ENCODE peak calls at places on chromosomes 7 and 10, in ten cellular contexts. F, Z, O, Q, V, T, I, P, M and A are unnamed samples.

GRCh38 chr10:126536148-126536547 is 134.3 kb downstream of the C10orf90 start:
- DNase-seq in Z (no peak), M (no peak), O (no peak), V (no peak), T (no peak), P (no peak), F (peak), Q (no peak), I (no peak), A (no peak)

GRCh38 chr7:92251181-92251580 is 5.4 kb downstream of the ANKIB1 start:
- DNase-seq in F (no peak), T (no peak), P (no peak), Q (no peak), M (no peak), Z (no peak), V (no peak), I (no peak), O (no peak), A (no peak)

GRCh38 chr10:20257422-20257821 is 441.2 kb downstream of the PLXDC2 start:
- DNase-seq in F (no peak), I (no peak), P (peak), Q (no peak), O (no peak), V (no peak), T (no peak), M (no peak), Z (no peak), A (no peak)

GRCh38 chr10:22945934-22946673 is 18.3 kb downstream of the ARMC3 start:
- DNase-seq in T (no peak), Q (no peak), P (no peak), Z (no peak), M (no peak), I (peak), F (no peak), O (no peak), V (no peak), A (no peak)

GRCh38 chr7:42076870-42077269 is 160.1 kb downstream of the GLI3 start:
- DNase-seq in Z (no peak), M (no peak), V (no peak), T (no peak), O (no peak), P (no peak), Q (no peak), I (no peak), F (no peak), A (no peak)

GRCh38 chr10:96345250-96345649 is 13.6 kb downstream of the OPALIN start:
- DNase-seq in T (no peak), Z (no peak), O (no peak), M (peak), Q (no peak), F (no peak), V (no peak), P (no peak), I (no peak), A (no peak)

GRCh38 chr10:103645141-103646054 is 151.9 kb downstream of the NEURL1 start:
- DNase-seq in Z (peak), M (no peak), O (peak), Q (no peak), F (peak), I (no peak), T (peak), P (no peak), V (peak), A (peak)

GRCh38 chr7:95209778-95210177 is 114.6 kb downstream of the PON1 start:
- DNase-seq in F (no peak), Q (no peak), O (no peak), M (no peak), Z (peak), V (no peak), T (no peak), P (no peak), I (no peak), A (no peak)

GRCh38 chr7:33742521-33742920 is 162.8 kb upstream of the BMPER start:
- DNase-seq in I (no peak), O (no peak), V (no peak), Z (no peak), M (no peak), F (peak), T (no peak), Q (no peak), P (no peak), A (no peak)

GRCh38 chr10:125694874-125695273 is 11.9 kb upstream of the TEX36 start:
- DNase-seq in Q (no peak), F (peak), Z (peak), M (no peak), O (peak), P (no peak), T (no peak), V (peak), I (no peak), A (no peak)

GRCh38 chr10:6204341-6205191 is 1.8 kb downstream of the PFKFB3 start:
- DNase-seq in M (no peak), P (no peak), Z (peak), V (no peak), Q (peak), F (peak), O (peak), I (no peak), T (peak), A (peak)

GRCh38 chr7:50304158-50304910 is at the start of gene IKZF1:
- DNase-seq in I (no peak), M (peak), P (peak), O (no peak), Z (no peak), Q (peak), T (peak), F (peak), V (no peak), A (peak)

GRCh38 chr10:25113231-25114035 is 61.4 kb upstream of the GPR158 start:
- DNase-seq in F (peak), P (peak), I (no peak), O (peak), Q (peak), V (peak), Z (peak), T (peak), M (peak), A (peak)

GRCh38 chr10:1195828-1196227 is 139.6 kb downstream of the WDR37 start:
- DNase-seq in T (no peak), V (no peak), O (no peak), F (no peak), I (no peak), M (peak), Z (no peak), P (no peak), Q (no peak), A (no peak)

GRCh38 chr10:111098679-111099437 is 22.0 kb downstream of the ADRA2A start:
- DNase-seq in F (peak), V (no peak), P (no peak), Q (no peak), T (no peak), O (peak), I (no peak), Z (no peak), M (no peak), A (peak)

GRCh38 chr10:88185830-88186229 is 322.4 kb downstream of the PTEN start:
- DNase-seq in Z (no peak), I (no peak), T (no peak), V (no peak), M (no peak), P (no peak), O (no peak), Q (no peak), F (no peak), A (no peak)

GRCh38 chr10:99008106-99008505 is 227.5 kb downstream of the HPSE2 start:
- DNase-seq in I (no peak), M (no peak), F (no peak), Q (no peak), O (peak), V (no peak), Z (no peak), T (no peak), P (no peak), A (no peak)

GRCh38 chr10:119347181-119347974 is 140.0 kb downstream of the GRK5 start:
- DNase-seq in Z (no peak), Q (no peak), O (no peak), V (no peak), T (peak), F (no peak), P (no peak), M (no peak), I (no peak), A (no peak)

GRCh38 chr7:134701272-134701671 is 54.6 kb downstream of the BPGM start:
- DNase-seq in I (no peak), O (peak), M (no peak), Q (peak), V (no peak), P (peak), T (no peak), Z (no peak), F (peak), A (no peak)

GRCh38 chr10:35546824-35547225 is 58.3 kb upstream of the GJD4 start:
- DNase-seq in Q (no peak), F (peak), Z (peak), I (no peak), M (no peak), V (no peak), O (peak), T (no peak), P (no peak), A (no peak)

GRCh38 chr7:55132890-55133551 is 114.2 kb downstream of the EGFR start:
- DNase-seq in M (no peak), Z (peak), O (peak), T (no peak), Q (no peak), V (peak), I (no peak), P (no peak), F (peak), A (no peak)

GRCh38 chr7:154182361-154182760 is 130.2 kb downstream of the DPP6 start:
- DNase-seq in T (no peak), Z (no peak), O (no peak), V (no peak), P (no peak), I (no peak), M (no peak), F (no peak), Q (no peak), A (no peak)

GRCh38 chr7:63070696-63071095 is 928.0 kb upstream of the ZNF722 start:
- DNase-seq in O (no peak), T (no peak), Z (no peak), V (no peak), P (no peak), Q (no peak), I (no peak), M (no peak), F (no peak), A (no peak)

GRCh38 chr7:21572331-21572730 is 29.5 kb downstream of the DNAH11 start:
- DNase-seq in Z (no peak), I (no peak), O (no peak), M (no peak), T (no peak), Q (no peak), P (no peak), F (no peak), V (no peak), A (no peak)

GRCh38 chr10:15169555-15170407 is 1.3 kb upstream of the NMT2 start:
- DNase-seq in T (no peak), P (no peak), F (no peak), V (no peak), I (no peak), M (no peak), O (no peak), Z (no peak), Q (no peak), A (no peak)

GRCh38 chr7:79713281-79713680 is 259.8 kb upstream of the MAGI2 start:
- DNase-seq in Z (no peak), F (no peak), I (no peak), P (no peak), T (no peak), O (no peak), M (no peak), Q (no peak), V (no peak), A (no peak)

GRCh38 chr7:157271315-157271990 is 65.4 kb upstream of the DNAJB6 start:
- DNase-seq in Z (peak), M (no peak), F (peak), O (peak), Q (peak), T (no peak), I (no peak), P (no peak), V (no peak), A (no peak)

GRCh38 chr7:157020514-157021070 is 10.1 kb upstream of the MNX1 start:
- DNase-seq in V (no peak), M (no peak), Z (no peak), T (no peak), I (no peak), Q (peak), P (no peak), F (no peak), O (no peak), A (no peak)

GRCh38 chr10:19570991-19571390 is 245.2 kb upstream of the PLXDC2 start:
- DNase-seq in I (no peak), T (no peak), F (no peak), O (no peak), P (no peak), V (no peak), Z (no peak), M (no peak), Q (no peak), A (no peak)

GRCh38 chr7:87476179-87476557 is 688 bp upstream of the ABCB4 start:
- DNase-seq in V (no peak), P (no peak), F (no peak), Q (no peak), O (no peak), T (no peak), M (no peak), Z (no peak), I (no peak), A (no peak)

GRCh38 chr7:111735661-111736323 is 173.5 kb upstream of the IMMP2L start:
- DNase-seq in F (peak), Q (peak), O (peak), P (peak), V (peak), T (no peak), Z (peak), M (peak), I (no peak), A (no peak)

GRCh38 chr10:21526952-21527633 is 1.6 kb upstream of the SKIDA1 start:
- DNase-seq in O (no peak), F (peak), V (no peak), M (peak), T (peak), I (no peak), Z (peak), Q (peak), P (peak), A (peak)

GRCh38 chr10:21526184-21526951 is 886 bp upstream of the SKIDA1 start:
- DNase-seq in Q (peak), P (peak), Z (peak), F (peak), I (no peak), T (peak), M (peak), O (peak), V (no peak), A (peak)

GRCh38 chr10:76026931-76027330 is 595.5 kb downstream of the LRMDA start:
- DNase-seq in Z (no peak), V (no peak), O (no peak), Q (no peak), M (no peak), P (no peak), I (no peak), T (no peak), F (no peak), A (no peak)

GRCh38 chr7:96952974-96953391 is 52.4 kb upstream of the DLX6 start:
- DNase-seq in T (no peak), Q (no peak), Z (peak), V (no peak), O (peak), M (no peak), I (no peak), P (no peak), F (peak), A (no peak)

GRCh38 chr7:50450691-50451051 is 521 bp upstream of the FIGNL1 start:
- DNase-seq in I (no peak), M (peak), Q (peak), O (no peak), Z (no peak), P (no peak), V (no peak), F (no peak), T (peak), A (peak)

GRCh38 chr10:71819479-71819878 is 31.6 kb downstream of the PSAP start:
- DNase-seq in T (no peak), V (no peak), I (no peak), F (no peak), Q (no peak), P (no peak), O (no peak), M (no peak), Z (no peak), A (no peak)

GRCh38 chr7:55572378-55573233 is at the start of gene VOPP1:
- DNase-seq in I (no peak), Z (peak), F (peak), V (no peak), M (peak), Q (peak), T (peak), P (peak), O (no peak), A (peak)

GRCh38 chr10:88783734-88784133 is 18.8 kb upstream of the LIPM start:
- DNase-seq in Q (no peak), Z (peak), I (no peak), P (peak), F (peak), V (no peak), M (no peak), T (no peak), O (no peak), A (no peak)

GRCh38 chr7:70568674-70569334 is 563.1 kb upstream of the GALNT17 start:
- DNase-seq in P (no peak), T (peak), I (no peak), V (no peak), M (no peak), F (no peak), Q (no peak), Z (no peak), O (no peak), A (peak)

GRCh38 chr7:49243521-49243920 is 319.2 kb downstream of the CDC14C start:
- DNase-seq in Q (no peak), T (no peak), V (no peak), F (no peak), O (no peak), Z (no peak), I (no peak), P (no peak), M (no peak), A (no peak)
- TF ChIP-seq CTCF in Q (no peak), T (no peak), V (no peak), F (no peak), O (no peak), Z (no peak), I (no peak), P (no peak), M (peak), A (no peak)

DNA sequence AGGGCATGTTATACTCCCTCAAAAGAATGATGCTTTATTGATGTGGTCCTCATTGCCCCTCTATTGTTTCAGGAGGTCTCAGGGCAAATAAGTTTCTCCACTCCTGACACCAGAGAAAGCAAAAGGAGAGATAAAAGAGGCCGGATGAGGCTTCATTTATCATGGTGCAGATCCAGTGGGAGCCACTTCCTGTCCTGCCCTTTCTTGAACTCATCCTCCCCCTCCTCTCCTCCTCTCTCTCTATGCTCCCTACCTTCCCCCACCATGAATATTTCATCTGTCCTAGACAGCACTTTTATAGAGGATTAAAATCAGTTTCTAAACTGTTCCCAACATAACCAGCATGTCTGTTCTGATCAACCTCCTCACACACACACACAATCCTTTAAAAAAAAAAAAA is 172.2 kb upstream of the KMT2E start:
- DNase-seq in T (no peak), O (no peak), P (no peak), F (no peak), Q (no peak), M (no peak), V (no peak), Z (no peak), I (no peak), A (no peak)
- TF ChIP-seq CTCF in T (no peak), O (no peak), P (no peak), F (no peak), Q (no peak), M (no peak), V (no peak), Z (no peak), I (no peak), A (no peak)

GRCh38 chr7:1922870-1923236 is 252.8 kb downstream of the ELFN1 start:
- DNase-seq in F (no peak), Z (no peak), P (no peak), Q (no peak), V (no peak), M (no peak), O (peak), T (no peak), I (no peak), A (no peak)
- TF ChIP-seq CTCF in F (peak), Z (no peak), P (no peak), Q (no peak), V (peak), M (no peak), O (peak), T (no peak), I (no peak), A (no peak)

GRCh38 chr10:5092375-5092774 is 1.8 kb upstream of the AKR1C3 start:
- DNase-seq in P (no peak), I (no peak), V (no peak), Q (no peak), T (no peak), O (no peak), M (no peak), Z (no peak), F (no peak), A (no peak)

GRCh38 chr10:5090551-5090950 is 3.7 kb upstream of the AKR1C3 start:
- DNase-seq in I (no peak), M (no peak), O (no peak), F (peak), Z (no peak), Q (no peak), V (no peak), P (no peak), T (no peak), A (no peak)

GRCh38 chr10:5088703-5089261 is 5.4 kb upstream of the AKR1C3 start:
- DNase-seq in F (no peak), Z (no peak), I (no peak), O (no peak), T (no peak), Q (no peak), V (no peak), P (no peak), M (no peak), A (no peak)

GRCh38 chr10:5091196-5091595 is 3.0 kb upstream of the AKR1C3 start:
- DNase-seq in O (no peak), V (no peak), Z (no peak), P (no peak), T (no peak), M (no peak), F (no peak), I (no peak), Q (no peak), A (no peak)

DNA sequence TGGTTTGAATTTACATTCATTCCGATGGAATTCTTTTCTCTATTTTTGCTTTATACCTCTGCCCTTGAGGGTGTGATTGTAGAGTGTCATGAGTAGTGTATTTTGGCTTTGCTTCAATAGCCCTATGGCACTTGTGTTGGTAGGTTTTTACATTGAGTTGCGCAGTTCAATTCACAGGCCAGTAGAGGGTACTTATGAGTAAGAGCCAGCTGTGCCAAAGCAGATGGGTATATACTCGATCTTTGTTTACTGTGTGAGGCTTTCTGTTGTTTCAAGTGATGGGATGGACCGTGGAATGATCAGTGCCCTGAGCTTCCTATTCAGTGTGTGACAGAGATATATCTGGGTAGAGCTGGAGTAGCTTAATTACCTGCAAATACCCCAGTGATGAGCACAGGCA is 4.3 kb upstream of the AKR1C3 start:
- DNase-seq in M (no peak), O (peak), Z (peak), V (no peak), F (peak), P (peak), T (no peak), Q (no peak), I (no peak), A (no peak)
- TF ChIP-seq CTCF in M (peak), O (peak), Z (peak), V (peak), F (peak), P (peak), T (no peak), Q (no peak), I (peak), A (no peak)

DNA sequence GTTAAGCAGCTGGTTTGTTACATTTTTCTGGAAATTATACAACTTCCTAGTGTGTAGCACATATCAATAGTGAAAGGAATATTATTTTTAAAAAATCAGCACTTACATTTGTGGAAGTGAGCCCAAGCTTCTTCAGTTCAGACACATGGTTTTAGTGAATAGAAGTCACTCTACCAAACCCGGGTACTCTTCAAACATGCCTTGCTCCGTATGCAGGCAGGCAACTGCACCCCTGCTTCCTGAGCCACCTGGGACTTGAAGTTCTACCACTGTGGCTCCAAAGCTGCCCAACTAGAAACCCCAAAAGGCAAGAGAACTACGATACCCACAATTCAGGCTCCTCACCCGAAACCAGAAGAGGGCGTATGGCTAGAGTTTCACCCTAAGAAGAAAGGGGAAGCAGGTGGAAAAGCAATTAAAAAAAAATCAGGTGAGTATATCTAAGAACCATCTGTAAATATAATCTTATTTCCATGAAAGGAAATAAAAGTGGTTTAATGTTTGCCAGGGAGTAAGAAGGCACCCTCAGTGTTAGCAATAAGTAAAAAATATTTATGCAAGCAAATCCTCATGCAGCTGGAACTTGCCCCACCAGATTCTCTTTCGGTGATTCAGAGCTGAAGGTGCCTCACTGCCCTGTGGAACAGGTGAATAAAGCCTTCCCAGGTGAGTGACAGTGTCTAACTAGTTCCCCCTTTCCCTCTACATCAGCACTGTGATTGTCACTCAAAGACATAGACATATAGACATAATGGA is at the start of gene MACC1:
- DNase-seq in T (no peak), M (peak), Q (peak), P (peak), F (no peak), V (no peak), O (no peak), I (peak), Z (no peak), A (peak)
- TF ChIP-seq CTCF in T (no peak), M (no peak), Q (peak), P (peak), F (no peak), V (no peak), O (no peak), I (peak), Z (no peak), A (peak)

GRCh38 chr7:18700147-18700546 is 204.6 kb downstream of the HDAC9 start:
- DNase-seq in T (no peak), Q (peak), O (no peak), I (no peak), P (no peak), F (no peak), Z (no peak), M (peak), V (no peak), A (no peak)
- TF ChIP-seq CTCF in T (no peak), Q (no peak), O (peak), I (peak), P (no peak), F (no peak), Z (no peak), M (no peak), V (no peak), A (no peak)